ENCODE peak calls at places on chromosomes 13 and 19, in four cellular contexts. S is astrocyte, E is H1, F is endothelial cell of umbilical vein. N is an unnamed sample.
A peak's percentile ranks its signal among the peaks of the same experiment; 100 is the strongest.

GRCh38 chr13:44015133-44015532 is 135.4 kb downstream of the LACC1 start:
- DNase-seq in S (no peak), E (no peak), F (no peak), N (no peak)

GRCh38 chr19:39705578-39706188 is 1.4 kb downstream of the LGALS14 start:
- DNase-seq in E (no peak), S (no peak), F (no peak), N (no peak)

GRCh38 chr19:16588089-16588823 is 16.0 kb upstream of the SLC35E1 start:
- DNase-seq in F (peak; percentile 79), S (peak; percentile 34), E (no peak), N (no peak)

GRCh38 chr13:108963846-108964600 is 334.6 kb downstream of the MYO16 start:
- DNase-seq in S (peak; percentile 89), E (no peak), F (no peak), N (no peak)

GRCh38 chr13:73440296-73440895 is 381.6 kb downstream of the KLF5 start:
- DNase-seq in S (no peak), E (no peak), F (no peak), N (no peak)

GRCh38 chr13:56201834-56202233 is 938.9 kb upstream of the PRR20A start:
- DNase-seq in S (no peak), E (no peak), F (no peak), N (no peak)

GRCh38 chr19:40358773-40359172 is 10.3 kb downstream of the PLD3 start:
- DNase-seq in F (no peak), S (no peak), E (no peak), N (no peak)

GRCh38 chr13:48506092-48506701 is 26.7 kb downstream of the RCBTB2 start:
- DNase-seq in E (no peak), S (no peak), F (no peak), N (no peak)

GRCh38 chr13:88246239-88246638 is 575.1 kb downstream of the SLITRK5 start:
- DNase-seq in E (no peak), S (no peak), F (no peak), N (no peak)

GRCh38 chr19:31354919-31355318 is 5.7 kb upstream of the TSHZ3 start:
- DNase-seq in F (no peak), S (no peak), E (no peak), N (no peak)

GRCh38 chr13:77820431-77821149 is 98.0 kb downstream of the EDNRB start:
- DNase-seq in S (no peak), E (no peak), F (peak; percentile 34), N (no peak)

DNA sequence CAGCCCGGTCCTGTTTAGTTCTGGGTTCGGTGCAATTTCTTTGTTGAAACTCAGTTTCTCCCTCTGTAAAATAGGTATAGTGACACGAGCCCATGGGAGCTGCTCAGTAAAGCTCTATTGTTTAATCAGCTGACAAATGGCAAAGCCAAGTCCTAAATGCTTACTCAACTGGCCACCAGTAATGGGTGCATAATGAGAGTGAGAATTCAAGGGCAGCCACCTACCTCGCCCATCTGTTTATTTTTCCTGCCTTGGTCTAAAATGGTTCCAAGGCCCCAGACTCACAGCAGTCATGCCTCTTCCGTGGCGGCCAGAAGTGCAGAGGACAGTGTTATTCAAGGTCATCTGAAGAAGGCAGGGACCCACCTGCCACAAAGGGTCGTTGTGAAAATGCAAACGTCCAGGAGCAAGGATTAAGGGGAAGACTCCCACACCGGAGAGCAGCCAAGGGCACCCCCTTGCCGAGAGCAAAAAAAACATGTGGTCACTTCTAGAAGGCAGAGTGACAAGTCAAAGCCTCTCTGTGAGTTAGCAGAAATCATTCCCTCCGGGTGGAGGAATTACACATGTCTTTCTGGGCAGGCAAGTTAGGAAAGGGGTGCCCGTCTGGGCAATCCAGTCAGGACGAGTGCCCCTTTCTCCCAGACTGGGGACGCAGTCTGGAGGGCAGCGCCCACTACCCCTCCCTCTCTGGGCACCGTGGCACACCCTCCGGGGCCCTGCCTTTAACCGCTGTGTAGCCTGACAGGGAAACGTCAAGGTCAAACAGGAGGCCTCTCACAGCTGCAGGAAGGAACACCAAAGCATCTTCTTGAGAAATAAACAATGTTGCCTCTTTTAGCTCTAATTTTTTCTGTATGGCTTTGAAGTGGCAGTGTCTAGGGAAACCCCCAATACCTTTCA is 186.2 kb downstream of the FOXO1 start:
- DNase-seq in S (peak; percentile 14), F (no peak), E (no peak), N (no peak)
- H3K4me1 ChIP-seq in S (peaks cover 13% of the 10 kb centered on the region), F (peaks cover 32% of the 10 kb centered on the region), E (no peaks in the 10 kb centered on the region), N (peaks cover 20% of the 10 kb centered on the region)

DNA sequence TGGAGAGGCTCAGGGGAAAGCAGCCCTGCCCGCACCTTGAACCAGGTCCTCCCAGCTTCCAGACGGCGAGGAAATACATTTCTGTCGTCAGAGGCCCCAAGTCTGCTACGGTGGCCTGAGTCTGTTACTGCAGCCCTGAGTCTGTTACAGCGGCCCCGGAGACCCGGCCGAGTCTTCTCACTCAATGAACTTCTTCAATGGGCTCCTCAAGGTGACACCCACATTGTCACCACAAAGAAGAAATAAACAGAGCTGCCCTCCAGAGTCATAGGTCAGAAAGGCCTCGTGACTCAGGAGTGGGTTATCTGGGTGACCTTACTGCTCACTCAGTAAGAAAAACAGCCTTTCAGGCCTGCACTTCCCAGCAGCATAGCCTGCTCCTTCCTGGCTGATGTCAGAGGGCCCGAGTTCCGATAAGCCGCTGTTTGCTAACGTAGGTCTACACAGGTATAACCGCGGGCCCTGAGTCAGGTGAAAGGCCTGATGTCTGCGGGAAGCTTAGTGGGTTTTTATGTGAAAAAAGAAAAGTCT is 66.9 kb upstream of the TM9SF2 start:
- DNase-seq in F (no peak), E (no peak), S (no peak), N (no peak)
- TF ChIP-seq CTCF in F (no peak), E (peak; percentile 28), S (no peak), N (no peak)

DNA sequence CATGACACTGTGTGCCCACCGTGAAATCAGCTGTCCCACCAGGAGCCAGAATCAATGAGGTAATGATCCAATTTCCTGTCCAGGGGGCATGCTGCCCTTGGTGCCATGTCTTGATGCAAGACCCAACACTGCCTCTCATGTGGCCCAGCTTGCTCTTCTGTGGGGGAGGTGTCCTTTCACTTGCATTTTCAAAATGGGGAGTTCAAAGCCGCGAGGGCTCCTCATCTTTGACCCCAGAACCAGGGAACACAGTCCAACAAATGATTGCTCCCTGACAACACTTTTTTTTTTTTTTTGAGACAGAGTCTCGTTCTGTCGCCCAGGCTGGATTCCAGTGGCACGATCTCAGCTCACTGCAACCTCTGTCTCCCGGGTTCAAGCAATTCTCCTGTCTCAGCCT is 64.1 kb downstream of the FGF9 start:
- DNase-seq in F (no peak), S (no peak), E (no peak), N (no peak)
- H3K9ac ChIP-seq in F (no peak overlapping the region), S (no peak overlapping the region), E (no peak overlapping the region), N (no peak overlapping the region)

DNA sequence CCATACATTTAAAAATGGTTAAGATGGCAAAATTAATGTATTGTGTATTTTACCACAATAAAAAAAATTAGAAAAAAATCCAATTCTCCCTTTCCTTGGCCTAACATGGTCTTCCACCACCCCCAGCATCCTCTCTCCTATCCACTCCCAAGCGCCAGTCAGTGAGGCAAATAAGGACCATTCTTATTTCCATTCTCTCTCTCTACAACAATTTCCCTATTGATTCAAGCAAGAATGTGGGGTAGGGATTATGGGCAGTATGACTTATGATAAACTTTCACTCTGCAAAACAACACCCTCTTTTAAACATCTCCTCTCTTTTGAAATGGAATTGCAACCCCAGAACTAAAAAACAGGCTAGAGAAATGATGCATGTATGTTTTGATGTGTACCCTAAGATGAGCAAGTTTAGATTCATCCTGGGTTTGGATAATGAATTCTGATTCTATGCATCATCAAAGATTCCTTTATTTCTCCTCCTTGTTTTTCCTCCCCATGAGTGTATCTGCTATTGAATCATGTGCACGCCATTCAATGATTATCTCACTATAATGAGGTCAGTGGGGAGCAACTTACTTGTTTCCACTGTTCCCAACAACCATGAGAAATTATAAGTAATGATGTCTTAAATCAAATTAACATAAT is 3.5 kb downstream of the STARD13 start:
- DNase-seq in E (no peak), S (peak; percentile 86), F (peak; percentile 69), N (no peak)
- H3K4me1 ChIP-seq in E (peaks cover 4% of the 10 kb centered on the region), S (peaks cover 57% of the 10 kb centered on the region), F (peaks cover 57% of the 10 kb centered on the region), N (peaks cover 7% of the 10 kb centered on the region)

GRCh38 chr13:100561599-100562204 is 26.9 kb downstream of the GGACT start:
- DNase-seq in E (no peak), F (no peak), S (no peak), N (no peak)

GRCh38 chr13:100564444-100565223 is 24.0 kb downstream of the GGACT start:
- DNase-seq in S (no peak), F (no peak), E (no peak), N (no peak)

GRCh38 chr13:100563779-100564178 is 24.8 kb downstream of the GGACT start:
- DNase-seq in S (no peak), F (no peak), E (no peak), N (no peak)

GRCh38 chr13:100566543-100566942 is 22.0 kb downstream of the GGACT start:
- DNase-seq in F (no peak), E (no peak), S (peak; percentile 41), N (no peak)

GRCh38 chr13:100565291-100565690 is 23.3 kb downstream of the GGACT start:
- DNase-seq in F (no peak), E (no peak), S (no peak), N (no peak)
- TF ChIP-seq CTCF in F (no peak), E (no peak), S (no peak), N (no peak)

DNA sequence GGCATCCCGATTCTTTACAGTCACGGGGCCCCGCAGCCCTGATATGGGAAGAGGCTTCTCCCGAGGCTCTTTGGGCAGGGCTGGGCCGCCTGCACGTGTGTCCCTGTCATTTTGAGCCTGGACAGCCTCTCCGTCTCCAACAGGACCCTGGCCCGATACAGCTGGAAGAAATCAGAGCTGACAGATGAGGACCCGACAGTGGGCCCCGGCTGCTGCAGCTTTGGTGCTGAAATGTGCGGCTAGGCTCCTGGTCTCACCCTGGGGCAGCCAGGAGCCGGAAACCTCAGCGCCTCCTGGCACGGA is 3.2 kb downstream of the PIAS4 start:
- DNase-seq in F (no peak), E (no peak), S (no peak), N (no peak)
- H3K9ac ChIP-seq in F (no peak overlapping the region), E (no peak overlapping the region), S (no peak overlapping the region), N (no peak overlapping the region)

GRCh38 chr13:23384111-23384510 is 49.4 kb downstream of the SACS start:
- DNase-seq in S (peak; percentile 75), F (no peak), E (no peak), N (no peak)

GRCh38 chr13:23380534-23380933 is 53.0 kb downstream of the SACS start:
- DNase-seq in F (no peak), E (no peak), S (no peak), N (no peak)

GRCh38 chr13:23383151-23383550 is 50.4 kb downstream of the SACS start:
- DNase-seq in S (no peak), E (no peak), F (no peak), N (no peak)

GRCh38 chr13:23378009-23378632 is 55.4 kb downstream of the SACS start:
- DNase-seq in F (peak; percentile 93), E (no peak), S (peak; percentile 99), N (no peak)

GRCh38 chr13:23381877-23382276 is 51.6 kb downstream of the SACS start:
- DNase-seq in S (no peak), E (no peak), F (peak; percentile 56), N (no peak)
- H3K4me1 ChIP-seq in S (peaks cover 57% of the 10 kb centered on the region), E (peaks cover 13% of the 10 kb centered on the region), F (peaks cover 39% of the 10 kb centered on the region), N (no peaks in the 10 kb centered on the region)

N was measured in kidney.